ENCODE peak calls at places on chromosomes 3 and 15, in six cellular contexts. U, A, V, C, G and O are unnamed samples.

GRCh38 chr3:61005591-61005990 is 245.7 kb downstream of the FHIT start:
- DNase-seq in V (no peak), A (no peak), C (no peak), G (no peak), U (no peak), O (no peak)

GRCh38 chr3:105166893-105167292 is 199.8 kb upstream of the ALCAM start:
- DNase-seq in C (no peak), V (no peak), U (no peak), A (no peak), G (no peak), O (no peak)

GRCh38 chr15:92158426-92158825 is 235.3 kb upstream of the ST8SIA2 start:
- DNase-seq in A (no peak), G (peak; percentile 56), V (no peak), U (peak; percentile 41), C (no peak), O (no peak)

GRCh38 chr15:79290642-79291275 is 8.2 kb downstream of the ANKRD34C start:
- DNase-seq in A (no peak), C (no peak), U (no peak), V (no peak), G (no peak), O (no peak)

GRCh38 chr3:43733459-43734384 is 43.0 kb downstream of the ABHD5 start:
- DNase-seq in V (peak; percentile 55), A (no peak), G (no peak), U (no peak), C (no peak), O (no peak)

GRCh38 chr3:37671000-37671483 is 190.6 kb upstream of the CTDSPL start:
- DNase-seq in G (no peak), C (no peak), U (no peak), A (no peak), V (no peak), O (no peak)

GRCh38 chr15:68526269-68526668 is 52.5 kb upstream of the CORO2B start:
- DNase-seq in G (no peak), A (no peak), V (no peak), U (no peak), C (no peak), O (no peak)

GRCh38 chr15:44015555-44015954 is 179.5 kb downstream of the FRMD5 start:
- DNase-seq in U (no peak), C (no peak), V (no peak), A (no peak), G (no peak), O (no peak)

GRCh38 chr3:117499189-117499870 is 789.8 kb downstream of the TUSC7 start:
- DNase-seq in V (no peak), G (no peak), C (no peak), A (no peak), U (no peak), O (no peak)

GRCh38 chr3:9497821-9498565 is 55.6 kb downstream of the LHFPL4 start:
- DNase-seq in V (no peak), C (no peak), G (peak; percentile 50), U (no peak), A (no peak), O (no peak)

GRCh38 chr3:52070724-52071621 is 14.6 kb upstream of the DUSP7 start:
- DNase-seq in C (no peak), A (no peak), G (no peak), V (peak; percentile 57), U (no peak), O (no peak)

GRCh38 chr3:157091096-157091833 is 68.7 kb downstream of the CCNL1 start:
- DNase-seq in C (no peak), V (no peak), G (no peak), U (no peak), A (no peak), O (no peak)

GRCh38 chr3:49263490-49263889 is 13.5 kb downstream of the C3orf62 start:
- DNase-seq in G (no peak), U (no peak), A (no peak), V (no peak), C (no peak), O (no peak)

GRCh38 chr15:80615783-80616391 is 79.2 kb upstream of the ABHD17C start:
- DNase-seq in U (no peak), A (peak; percentile 83), V (peak; percentile 68), G (no peak), C (peak; percentile 58), O (peak; percentile 87)

GRCh38 chr3:73683706-73684105 is 59.0 kb upstream of the PDZRN3 start:
- DNase-seq in V (no peak), G (no peak), C (no peak), A (no peak), U (no peak), O (no peak)

GRCh38 chr3:98185180-98185579 is 18.7 kb downstream of the OR5H15 start:
- DNase-seq in C (no peak), G (no peak), U (no peak), V (no peak), A (no peak), O (no peak)